ENCODE peak calls at places on chromosomes 3 and 15, in four cellular contexts. One of them, this sample, is unnamed. For H3K9me3 and H3K4me1, the result is how much of the 10 kb centered on the place peaks cover.

GRCh38 chr3:181755959-181756358 is 44.2 kb downstream of the SOX2 start:
- DNase-seq in aorta: no peak
- DNase-seq in heart right ventricle: no peak
- DNase-seq in transverse colon: no peak
- DNase-seq in this sample: no peak

GRCh38 chr3:117793684-117794304 is 1084.2 kb downstream of the TUSC7 start:
- DNase-seq in transverse colon: no peak
- DNase-seq in heart right ventricle: no peak
- DNase-seq in aorta: no peak
- DNase-seq in this sample: no peak

GRCh38 chr3:128492353-128493220 is at the start of gene GATA2:
- DNase-seq in aorta: no peak
- DNase-seq in transverse colon: no peak
- DNase-seq in heart right ventricle: no peak
- DNase-seq in this sample: peak

GRCh38 chr3:73401058-73401457 is 223.7 kb downstream of the PDZRN3 start:
- DNase-seq in transverse colon: no peak
- DNase-seq in heart right ventricle: no peak
- DNase-seq in aorta: no peak
- DNase-seq in this sample: no peak

GRCh38 chr3:33062814-33063346 is 34.1 kb downstream of the GLB1 start:
- DNase-seq in aorta: no peak
- DNase-seq in heart right ventricle: no peak
- DNase-seq in transverse colon: no peak
- DNase-seq in this sample: no peak

GRCh38 chr3:27345959-27346865 is 23.0 kb downstream of the NEK10 start:
- DNase-seq in transverse colon: no peak
- DNase-seq in heart right ventricle: no peak
- DNase-seq in aorta: no peak
- DNase-seq in this sample: no peak

GRCh38 chr3:129607391-129608068 is 1.1 kb upstream of the PLXND1 start:
- DNase-seq in heart right ventricle: no peak
- DNase-seq in transverse colon: no peak
- DNase-seq in aorta: no peak
- DNase-seq in this sample: no peak

GRCh38 chr3:117616213-117616612 is 906.6 kb downstream of the TUSC7 start:
- DNase-seq in heart right ventricle: no peak
- DNase-seq in aorta: no peak
- DNase-seq in transverse colon: no peak
- DNase-seq in this sample: no peak

GRCh38 chr3:195573611-195574496 is 9.9 kb downstream of the APOD start:
- DNase-seq in transverse colon: no peak
- DNase-seq in aorta: no peak
- DNase-seq in heart right ventricle: no peak
- DNase-seq in this sample: no peak

GRCh38 chr3:43962043-43962442 is 271.3 kb downstream of the ABHD5 start:
- DNase-seq in aorta: no peak
- DNase-seq in heart right ventricle: no peak
- DNase-seq in transverse colon: no peak
- DNase-seq in this sample: no peak

GRCh38 chr3:30681276-30682211 is 75.1 kb downstream of the TGFBR2 start:
- DNase-seq in aorta: peak
- DNase-seq in transverse colon: no peak
- DNase-seq in heart right ventricle: peak
- DNase-seq in this sample: peak

GRCh38 chr15:100809587-100809986 is 70.0 kb upstream of the ALDH1A3 start:
- DNase-seq in aorta: no peak
- DNase-seq in transverse colon: no peak
- DNase-seq in heart right ventricle: no peak
- DNase-seq in this sample: no peak

GRCh38 chr3:3666664-3667063 is 132.6 kb upstream of the LRRN1 start:
- DNase-seq in aorta: no peak
- DNase-seq in heart right ventricle: no peak
- DNase-seq in transverse colon: no peak
- DNase-seq in this sample: no peak

GRCh38 chr3:45642731-45643152 is 46.5 kb upstream of the SACM1L start:
- DNase-seq in heart right ventricle: no peak
- DNase-seq in aorta: peak
- DNase-seq in transverse colon: no peak
- DNase-seq in this sample: no peak

GRCh38 chr3:116394365-116394764 is 50.9 kb downstream of the LSAMP start:
- DNase-seq in aorta: no peak
- DNase-seq in transverse colon: no peak
- DNase-seq in heart right ventricle: no peak
- DNase-seq in this sample: no peak

GRCh38 chr3:41239587-41239986 is 40.3 kb downstream of the CTNNB1 start:
- DNase-seq in transverse colon: no peak
- DNase-seq in aorta: no peak
- DNase-seq in heart right ventricle: no peak
- DNase-seq in this sample: no peak

GRCh38 chr15:67335534-67336222 is 81.1 kb downstream of the IQCH start:
- DNase-seq in aorta: no peak
- DNase-seq in transverse colon: no peak
- DNase-seq in heart right ventricle: no peak
- DNase-seq in this sample: no peak

GRCh38 chr15:35909414-35909813 is 363.4 kb upstream of the DPH6 start:
- DNase-seq in aorta: no peak
- DNase-seq in heart right ventricle: no peak
- DNase-seq in transverse colon: no peak
- DNase-seq in this sample: no peak

GRCh38 chr3:65170357-65171090 is 482.7 kb upstream of the ADAMTS9 start:
- DNase-seq in heart right ventricle: peak
- DNase-seq in aorta: peak
- DNase-seq in transverse colon: peak
- DNase-seq in this sample: peak

GRCh38 chr15:101112336-101113113 is 139.3 kb downstream of the CHSY1 start:
- DNase-seq in heart right ventricle: no peak
- DNase-seq in aorta: no peak
- DNase-seq in transverse colon: no peak
- DNase-seq in this sample: no peak

GRCh38 chr3:50516048-50516871 is 12.8 kb upstream of the CACNA2D2 start:
- DNase-seq in heart right ventricle: peak
- DNase-seq in transverse colon: peak
- DNase-seq in aorta: peak
- DNase-seq in this sample: peak

GRCh38 chr15:91611924-91612323 is 241.6 kb upstream of the SLCO3A1 start:
- DNase-seq in aorta: no peak
- DNase-seq in heart right ventricle: no peak
- DNase-seq in transverse colon: no peak
- DNase-seq in this sample: no peak

GRCh38 chr3:152405915-152406802 is 137.4 kb downstream of the MBNL1 start:
- DNase-seq in heart right ventricle: no peak
- DNase-seq in aorta: no peak
- DNase-seq in transverse colon: no peak
- DNase-seq in this sample: no peak

GRCh38 chr15:66935121-66935520 is 130.3 kb upstream of the SMAD3 start:
- DNase-seq in heart right ventricle: no peak
- DNase-seq in transverse colon: no peak
- DNase-seq in aorta: no peak
- DNase-seq in this sample: no peak

GRCh38 chr3:86929046-86929445 is 61.9 kb downstream of the VGLL3 start:
- DNase-seq in aorta: no peak
- DNase-seq in heart right ventricle: no peak
- DNase-seq in transverse colon: no peak
- DNase-seq in this sample: no peak

GRCh38 chr3:173876476-173876875 is 478.9 kb downstream of the NLGN1 start:
- DNase-seq in heart right ventricle: no peak
- DNase-seq in transverse colon: no peak
- DNase-seq in aorta: no peak
- DNase-seq in this sample: no peak

GRCh38 chr3:134392336-134392983 is 18.2 kb upstream of the AMOTL2 start:
- DNase-seq in aorta: no peak
- DNase-seq in transverse colon: no peak
- DNase-seq in heart right ventricle: peak
- DNase-seq in this sample: peak

GRCh38 chr3:134453631-134454030 is 32.2 kb downstream of the ANAPC13 start:
- DNase-seq in transverse colon: no peak
- DNase-seq in heart right ventricle: no peak
- DNase-seq in aorta: no peak
- DNase-seq in this sample: no peak

GRCh38 chr3:129054605-129055104 is 5.9 kb upstream of the GP9 start:
- DNase-seq in transverse colon: no peak
- DNase-seq in aorta: no peak
- DNase-seq in heart right ventricle: no peak
- DNase-seq in this sample: no peak

GRCh38 chr3:12557472-12558105 is 702 bp downstream of the MKRN2 start:
- DNase-seq in aorta: no peak
- DNase-seq in heart right ventricle: no peak
- DNase-seq in transverse colon: no peak
- DNase-seq in this sample: no peak

GRCh38 chr15:63504247-63504978 is at the start of gene USP3:
- DNase-seq in aorta: peak
- DNase-seq in heart right ventricle: peak
- DNase-seq in transverse colon: peak
- DNase-seq in this sample: peak

GRCh38 chr3:10556312-10556711 is 50.9 kb upstream of the ATP2B2 start:
- DNase-seq in heart right ventricle: no peak
- DNase-seq in aorta: no peak
- DNase-seq in transverse colon: no peak
- DNase-seq in this sample: no peak

GRCh38 chr15:50247819-50248650 is 17.5 kb downstream of the HDC start:
- DNase-seq in heart right ventricle: no peak
- DNase-seq in transverse colon: peak
- DNase-seq in aorta: peak
- DNase-seq in this sample: no peak

GRCh38 chr15:101162701-101163483 is 89.0 kb downstream of the CHSY1 start:
- DNase-seq in heart right ventricle: peak
- DNase-seq in transverse colon: no peak
- DNase-seq in aorta: peak
- DNase-seq in this sample: peak

GRCh38 chr3:138646527-138646926 is 38.0 kb downstream of the FAIM start:
- DNase-seq in transverse colon: no peak
- DNase-seq in aorta: no peak
- DNase-seq in heart right ventricle: no peak
- DNase-seq in this sample: no peak
- H3K9me3 ChIP-seq in transverse colon: under half
- H3K9me3 ChIP-seq in aorta: under half
- H3K9me3 ChIP-seq in heart right ventricle: under half
- H3K9me3 ChIP-seq in this sample: half or more

GRCh38 chr15:40337597-40337996 is 3.1 kb downstream of the CCDC9B start:
- DNase-seq in transverse colon: no peak
- DNase-seq in heart right ventricle: no peak
- DNase-seq in aorta: peak
- DNase-seq in this sample: peak
- H3K4me1 ChIP-seq in transverse colon: half or more
- H3K4me1 ChIP-seq in heart right ventricle: half or more
- H3K4me1 ChIP-seq in aorta: under half
- H3K4me1 ChIP-seq in this sample: half or more

GRCh38 chr3:46846624-46847542 is 16.4 kb downstream of the MYL3 start:
- DNase-seq in transverse colon: no peak
- DNase-seq in heart right ventricle: peak
- DNase-seq in aorta: peak
- DNase-seq in this sample: no peak
- H3K27ac ChIP-seq in transverse colon: peak
- H3K27ac ChIP-seq in heart right ventricle: peak
- H3K27ac ChIP-seq in aorta: no peak
- H3K27ac ChIP-seq in this sample: peak

GRCh38 chr3:76990606-76991005 is 49.3 kb upstream of the ROBO2 start:
- DNase-seq in heart right ventricle: no peak
- DNase-seq in aorta: no peak
- DNase-seq in transverse colon: no peak
- DNase-seq in this sample: no peak
- H3K9me3 ChIP-seq in heart right ventricle: under half
- H3K9me3 ChIP-seq in aorta: under half
- H3K9me3 ChIP-seq in transverse colon: under half
- H3K9me3 ChIP-seq in this sample: under half

GRCh38 chr3:15800327-15800726 is 2.5 kb upstream of the ANKRD28 start:
- DNase-seq in heart right ventricle: no peak
- DNase-seq in transverse colon: no peak
- DNase-seq in aorta: no peak
- DNase-seq in this sample: no peak

GRCh38 chr3:15797600-15798303 is at the start of gene ANKRD28:
- DNase-seq in aorta: no peak
- DNase-seq in heart right ventricle: no peak
- DNase-seq in transverse colon: no peak
- DNase-seq in this sample: no peak

GRCh38 chr3:15798533-15799245 is 910 bp upstream of the ANKRD28 start:
- DNase-seq in heart right ventricle: no peak
- DNase-seq in transverse colon: no peak
- DNase-seq in aorta: no peak
- DNase-seq in this sample: no peak

GRCh38 chr3:15801298-15801697 is 3.5 kb upstream of the ANKRD28 start:
- DNase-seq in transverse colon: no peak
- DNase-seq in aorta: no peak
- DNase-seq in heart right ventricle: no peak
- DNase-seq in this sample: no peak

GRCh38 chr3:15800780-15801179 is 3.0 kb upstream of the ANKRD28 start:
- DNase-seq in heart right ventricle: no peak
- DNase-seq in transverse colon: no peak
- DNase-seq in aorta: no peak
- DNase-seq in this sample: no peak
- H3K4me1 ChIP-seq in heart right ventricle: under half
- H3K4me1 ChIP-seq in transverse colon: half or more
- H3K4me1 ChIP-seq in aorta: under half
- H3K4me1 ChIP-seq in this sample: under half

GRCh38 chr15:95259965-95260364 is 1028.6 kb downstream of the MCTP2 start:
- DNase-seq in heart right ventricle: no peak
- DNase-seq in aorta: peak
- DNase-seq in transverse colon: no peak
- DNase-seq in this sample: no peak
- H3K27ac ChIP-seq in heart right ventricle: peak
- H3K27ac ChIP-seq in aorta: peak
- H3K27ac ChIP-seq in transverse colon: no peak
- H3K27ac ChIP-seq in this sample: peak

DNA sequence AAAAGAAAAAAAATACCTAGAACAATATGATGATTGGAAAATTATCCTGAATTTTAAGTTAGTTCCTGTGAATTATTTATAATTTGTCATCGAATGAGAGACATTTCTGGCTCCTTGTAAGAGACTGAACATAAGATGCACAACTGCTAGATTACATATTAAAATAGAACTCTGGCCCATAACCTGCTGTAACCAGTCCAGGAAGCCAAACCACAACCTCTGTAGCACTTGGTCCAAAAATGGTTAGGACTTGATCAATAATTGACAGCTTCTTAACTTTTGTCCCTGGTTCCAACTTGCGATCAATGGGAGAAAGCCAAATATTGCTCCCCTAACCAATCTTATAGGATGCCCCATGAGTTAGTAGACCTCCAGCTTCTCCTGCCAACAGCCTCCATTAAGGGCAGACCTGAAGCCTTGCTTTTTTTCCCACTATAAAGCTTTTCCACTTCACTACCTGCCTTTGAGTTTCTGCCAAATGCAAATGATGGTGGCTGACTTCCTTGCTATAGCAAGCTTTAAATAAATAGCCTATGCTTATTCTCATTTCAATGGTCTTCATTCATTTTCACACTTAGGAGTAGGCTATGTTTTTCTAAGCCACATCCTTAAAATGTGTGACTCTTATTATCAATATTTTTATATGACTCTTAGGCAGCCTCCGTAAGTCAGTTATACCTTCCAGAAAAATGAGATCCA is 224.0 kb upstream of the ARHGEF26 start:
- DNase-seq in transverse colon: no peak
- DNase-seq in heart right ventricle: no peak
- DNase-seq in aorta: no peak
- DNase-seq in this sample: no peak
- H3K9me3 ChIP-seq in transverse colon: under half
- H3K9me3 ChIP-seq in heart right ventricle: under half
- H3K9me3 ChIP-seq in aorta: under half
- H3K9me3 ChIP-seq in this sample: under half

This sample was measured in heart left ventricle.